ENCODE peak calls at places on chromosomes 3 and 15, in ten cellular contexts. One of them, this sample, is unnamed.
A peak's percentile ranks its signal among the peaks of the same experiment; 100 is the strongest.

GRCh38 chr3:58008140-58009025 is at the start of gene FLNB:
- DNase-seq in mesothelial cell of epicardium: peak; percentile 89
- DNase-seq in fibroblast of pulmonary artery: peak; percentile 71
- DNase-seq in cardiac muscle cell: peak; percentile 78
- DNase-seq in astrocyte of the cerebellum: no peak
- DNase-seq in neural crest cell: peak; percentile 81
- DNase-seq in BJ: no peak
- DNase-seq in lung: peak; percentile 71
- DNase-seq in adrenal gland: peak; percentile 83
- DNase-seq in progenitor cell of endocrine pancreas: peak; percentile 77
- DNase-seq in this sample: peak; percentile 93

GRCh38 chr15:23564798-23565394 is 578 bp upstream of the MKRN3 start:
- DNase-seq in mesothelial cell of epicardium: no peak
- DNase-seq in fibroblast of pulmonary artery: peak; percentile 4
- DNase-seq in cardiac muscle cell: no peak
- DNase-seq in astrocyte of the cerebellum: no peak
- DNase-seq in neural crest cell: no peak
- DNase-seq in BJ: no peak
- DNase-seq in lung: no peak
- DNase-seq in adrenal gland: no peak
- DNase-seq in progenitor cell of endocrine pancreas: no peak
- DNase-seq in this sample: no peak

GRCh38 chr15:98981851-98982722 is 25.5 kb downstream of the PGPEP1L start:
- DNase-seq in mesothelial cell of epicardium: no peak
- DNase-seq in fibroblast of pulmonary artery: no peak
- DNase-seq in cardiac muscle cell: no peak
- DNase-seq in astrocyte of the cerebellum: no peak
- DNase-seq in neural crest cell: no peak
- DNase-seq in BJ: no peak
- DNase-seq in lung: no peak
- DNase-seq in adrenal gland: no peak
- DNase-seq in progenitor cell of endocrine pancreas: no peak
- DNase-seq in this sample: no peak

GRCh38 chr3:171459130-171459941 is 869 bp downstream of the TNIK start:
- DNase-seq in mesothelial cell of epicardium: peak; percentile 44
- DNase-seq in fibroblast of pulmonary artery: peak; percentile 54
- DNase-seq in cardiac muscle cell: peak; percentile 54
- DNase-seq in astrocyte of the cerebellum: no peak
- DNase-seq in neural crest cell: peak; percentile 16
- DNase-seq in BJ: no peak
- DNase-seq in lung: peak; percentile 41
- DNase-seq in adrenal gland: peak; percentile 42
- DNase-seq in progenitor cell of endocrine pancreas: peak; percentile 13
- DNase-seq in this sample: peak; percentile 48

GRCh38 chr15:69217381-69217780 is 56.9 kb downstream of the GLCE start:
- DNase-seq in mesothelial cell of epicardium: no peak
- DNase-seq in fibroblast of pulmonary artery: no peak
- DNase-seq in cardiac muscle cell: no peak
- DNase-seq in astrocyte of the cerebellum: no peak
- DNase-seq in neural crest cell: no peak
- DNase-seq in BJ: no peak
- DNase-seq in lung: no peak
- DNase-seq in adrenal gland: no peak
- DNase-seq in progenitor cell of endocrine pancreas: no peak
- DNase-seq in this sample: no peak

GRCh38 chr15:68584704-68585573 is 6.1 kb downstream of the CORO2B start:
- DNase-seq in mesothelial cell of epicardium: no peak
- DNase-seq in fibroblast of pulmonary artery: no peak
- DNase-seq in cardiac muscle cell: no peak
- DNase-seq in astrocyte of the cerebellum: no peak
- DNase-seq in neural crest cell: no peak
- DNase-seq in BJ: no peak
- DNase-seq in lung: no peak
- DNase-seq in adrenal gland: no peak
- DNase-seq in progenitor cell of endocrine pancreas: no peak
- DNase-seq in this sample: no peak

GRCh38 chr3:105715372-105715771 is 153.4 kb downstream of the CBLB start:
- DNase-seq in mesothelial cell of epicardium: no peak
- DNase-seq in fibroblast of pulmonary artery: peak; percentile 96
- DNase-seq in cardiac muscle cell: peak; percentile 88
- DNase-seq in astrocyte of the cerebellum: peak; percentile 51
- DNase-seq in neural crest cell: no peak
- DNase-seq in BJ: peak; percentile 10
- DNase-seq in lung: no peak
- DNase-seq in adrenal gland: no peak
- DNase-seq in progenitor cell of endocrine pancreas: no peak
- DNase-seq in this sample: no peak

GRCh38 chr3:138196023-138196422 is 8.9 kb downstream of the ARMC8 start:
- DNase-seq in mesothelial cell of epicardium: no peak
- DNase-seq in fibroblast of pulmonary artery: no peak
- DNase-seq in cardiac muscle cell: no peak
- DNase-seq in astrocyte of the cerebellum: no peak
- DNase-seq in neural crest cell: no peak
- DNase-seq in BJ: no peak
- DNase-seq in lung: no peak
- DNase-seq in adrenal gland: no peak
- DNase-seq in progenitor cell of endocrine pancreas: no peak
- DNase-seq in this sample: no peak

GRCh38 chr3:52489453-52489852 is 5.7 kb upstream of the STAB1 start:
- DNase-seq in mesothelial cell of epicardium: no peak
- DNase-seq in fibroblast of pulmonary artery: no peak
- DNase-seq in cardiac muscle cell: no peak
- DNase-seq in astrocyte of the cerebellum: no peak
- DNase-seq in neural crest cell: no peak
- DNase-seq in BJ: no peak
- DNase-seq in lung: no peak
- DNase-seq in adrenal gland: no peak
- DNase-seq in progenitor cell of endocrine pancreas: no peak
- DNase-seq in this sample: no peak

GRCh38 chr3:66472313-66473134 is 28.3 kb downstream of the LRIG1 start:
- DNase-seq in mesothelial cell of epicardium: no peak
- DNase-seq in fibroblast of pulmonary artery: peak; percentile 75
- DNase-seq in cardiac muscle cell: peak; percentile 53
- DNase-seq in astrocyte of the cerebellum: no peak
- DNase-seq in neural crest cell: no peak
- DNase-seq in BJ: no peak
- DNase-seq in lung: no peak
- DNase-seq in adrenal gland: no peak
- DNase-seq in progenitor cell of endocrine pancreas: no peak
- DNase-seq in this sample: no peak
- TF ChIP-seq CTCF in mesothelial cell of epicardium: no peak
- TF ChIP-seq CTCF in fibroblast of pulmonary artery: no peak
- TF ChIP-seq CTCF in cardiac muscle cell: no peak
- TF ChIP-seq CTCF in astrocyte of the cerebellum: no peak
- TF ChIP-seq CTCF in neural crest cell: no peak
- TF ChIP-seq CTCF in BJ: no peak
- TF ChIP-seq CTCF in lung: no peak
- TF ChIP-seq CTCF in adrenal gland: no peak
- TF ChIP-seq CTCF in progenitor cell of endocrine pancreas: no peak
- TF ChIP-seq CTCF in this sample: no peak

DNA sequence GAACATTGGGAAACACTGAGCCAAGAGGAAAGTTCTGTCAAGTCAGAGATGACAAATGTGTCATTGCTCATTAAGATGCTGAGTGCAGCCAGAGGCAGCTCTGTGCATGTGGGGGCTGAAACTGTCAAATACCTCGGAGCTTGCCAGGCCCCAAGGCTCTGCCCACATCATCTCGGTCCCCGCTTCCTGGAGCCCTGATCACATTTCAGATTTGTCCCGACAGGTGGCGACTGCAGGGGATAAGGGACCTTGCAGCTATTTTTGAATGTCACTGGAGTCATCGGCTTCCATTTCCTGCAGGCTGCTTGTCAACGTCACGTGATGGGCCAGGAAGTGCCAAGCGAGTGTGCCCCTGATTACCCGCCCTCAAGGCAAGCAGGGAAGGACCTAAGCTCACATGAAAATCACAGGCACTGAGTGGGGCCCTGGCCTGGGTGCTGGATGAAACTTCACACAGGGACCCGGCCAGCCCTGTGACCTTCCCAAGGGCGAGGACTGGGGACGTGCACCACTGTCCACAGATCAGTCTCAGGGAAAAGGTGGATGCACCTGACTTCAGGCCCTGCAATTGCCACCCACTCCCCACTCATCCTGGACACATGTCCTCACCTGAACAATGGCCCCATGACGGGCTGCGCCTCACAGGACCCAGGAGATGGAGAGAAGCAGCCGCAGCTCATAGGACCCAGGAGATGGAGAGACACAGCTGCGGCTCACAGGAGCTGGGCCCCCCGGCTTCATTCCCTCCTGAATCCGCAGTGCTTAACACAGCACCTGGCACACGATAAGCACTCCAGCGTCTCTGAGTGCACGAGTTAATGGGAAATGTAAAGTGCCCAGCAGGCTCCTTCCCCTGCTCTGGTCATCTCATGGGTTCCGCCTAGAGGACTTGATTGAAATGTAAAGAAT is 73.4 kb downstream of the NUP210 start:
- DNase-seq in mesothelial cell of epicardium: no peak
- DNase-seq in fibroblast of pulmonary artery: no peak
- DNase-seq in cardiac muscle cell: no peak
- DNase-seq in astrocyte of the cerebellum: no peak
- DNase-seq in neural crest cell: no peak
- DNase-seq in BJ: no peak
- DNase-seq in lung: no peak
- DNase-seq in adrenal gland: no peak
- DNase-seq in progenitor cell of endocrine pancreas: no peak
- DNase-seq in this sample: peak; percentile 28
- TF ChIP-seq CTCF in mesothelial cell of epicardium: no peak
- TF ChIP-seq CTCF in fibroblast of pulmonary artery: no peak
- TF ChIP-seq CTCF in cardiac muscle cell: no peak
- TF ChIP-seq CTCF in astrocyte of the cerebellum: no peak
- TF ChIP-seq CTCF in neural crest cell: no peak
- TF ChIP-seq CTCF in BJ: no peak
- TF ChIP-seq CTCF in lung: no peak
- TF ChIP-seq CTCF in adrenal gland: no peak
- TF ChIP-seq CTCF in progenitor cell of endocrine pancreas: no peak
- TF ChIP-seq CTCF in this sample: peak; percentile 19

GRCh38 chr3:169754711-169755110 is 10.1 kb downstream of the TERC start:
- DNase-seq in mesothelial cell of epicardium: no peak
- DNase-seq in fibroblast of pulmonary artery: no peak
- DNase-seq in cardiac muscle cell: no peak
- DNase-seq in astrocyte of the cerebellum: no peak
- DNase-seq in neural crest cell: no peak
- DNase-seq in BJ: no peak
- DNase-seq in lung: no peak
- DNase-seq in adrenal gland: no peak
- DNase-seq in progenitor cell of endocrine pancreas: no peak
- DNase-seq in this sample: no peak

GRCh38 chr3:169758353-169758994 is 6.4 kb downstream of the TERC start:
- DNase-seq in mesothelial cell of epicardium: no peak
- DNase-seq in fibroblast of pulmonary artery: no peak
- DNase-seq in cardiac muscle cell: no peak
- DNase-seq in astrocyte of the cerebellum: no peak
- DNase-seq in neural crest cell: no peak
- DNase-seq in BJ: no peak
- DNase-seq in lung: no peak
- DNase-seq in adrenal gland: no peak
- DNase-seq in progenitor cell of endocrine pancreas: no peak
- DNase-seq in this sample: no peak

GRCh38 chr3:169760479-169760878 is 4.4 kb downstream of the TERC start:
- DNase-seq in mesothelial cell of epicardium: no peak
- DNase-seq in fibroblast of pulmonary artery: peak; percentile 67
- DNase-seq in cardiac muscle cell: peak; percentile 59
- DNase-seq in astrocyte of the cerebellum: no peak
- DNase-seq in neural crest cell: no peak
- DNase-seq in BJ: no peak
- DNase-seq in lung: no peak
- DNase-seq in adrenal gland: no peak
- DNase-seq in progenitor cell of endocrine pancreas: no peak
- DNase-seq in this sample: no peak

GRCh38 chr3:169755488-169755887 is 9.4 kb downstream of the TERC start:
- DNase-seq in mesothelial cell of epicardium: no peak
- DNase-seq in fibroblast of pulmonary artery: no peak
- DNase-seq in cardiac muscle cell: no peak
- DNase-seq in astrocyte of the cerebellum: no peak
- DNase-seq in neural crest cell: no peak
- DNase-seq in BJ: no peak
- DNase-seq in lung: no peak
- DNase-seq in adrenal gland: no peak
- DNase-seq in progenitor cell of endocrine pancreas: no peak
- DNase-seq in this sample: no peak

GRCh38 chr3:169759256-169759655 is 5.6 kb downstream of the TERC start:
- DNase-seq in mesothelial cell of epicardium: no peak
- DNase-seq in fibroblast of pulmonary artery: peak; percentile 53
- DNase-seq in cardiac muscle cell: peak; percentile 43
- DNase-seq in astrocyte of the cerebellum: no peak
- DNase-seq in neural crest cell: no peak
- DNase-seq in BJ: no peak
- DNase-seq in lung: no peak
- DNase-seq in adrenal gland: no peak
- DNase-seq in progenitor cell of endocrine pancreas: no peak
- DNase-seq in this sample: no peak
- TF ChIP-seq CTCF in mesothelial cell of epicardium: no peak
- TF ChIP-seq CTCF in fibroblast of pulmonary artery: no peak
- TF ChIP-seq CTCF in cardiac muscle cell: no peak
- TF ChIP-seq CTCF in astrocyte of the cerebellum: no peak
- TF ChIP-seq CTCF in neural crest cell: no peak
- TF ChIP-seq CTCF in BJ: no peak
- TF ChIP-seq CTCF in lung: no peak
- TF ChIP-seq CTCF in adrenal gland: no peak
- TF ChIP-seq CTCF in progenitor cell of endocrine pancreas: no peak
- TF ChIP-seq CTCF in this sample: no peak

GRCh38 chr3:47162695-47163022 is 1.3 kb downstream of the SETD2 start:
- DNase-seq in mesothelial cell of epicardium: no peak
- DNase-seq in fibroblast of pulmonary artery: peak; percentile 11
- DNase-seq in cardiac muscle cell: peak; percentile 12
- DNase-seq in astrocyte of the cerebellum: no peak
- DNase-seq in neural crest cell: no peak
- DNase-seq in BJ: no peak
- DNase-seq in lung: no peak
- DNase-seq in adrenal gland: no peak
- DNase-seq in progenitor cell of endocrine pancreas: no peak
- DNase-seq in this sample: peak; percentile 8

GRCh38 chr3:47161983-47162694 is 1.8 kb downstream of the SETD2 start:
- DNase-seq in mesothelial cell of epicardium: no peak
- DNase-seq in fibroblast of pulmonary artery: no peak
- DNase-seq in cardiac muscle cell: no peak
- DNase-seq in astrocyte of the cerebellum: no peak
- DNase-seq in neural crest cell: no peak
- DNase-seq in BJ: no peak
- DNase-seq in lung: no peak
- DNase-seq in adrenal gland: no peak
- DNase-seq in progenitor cell of endocrine pancreas: no peak
- DNase-seq in this sample: no peak

GRCh38 chr3:47159820-47160219 is 4.1 kb downstream of the SETD2 start:
- DNase-seq in mesothelial cell of epicardium: no peak
- DNase-seq in fibroblast of pulmonary artery: no peak
- DNase-seq in cardiac muscle cell: no peak
- DNase-seq in astrocyte of the cerebellum: no peak
- DNase-seq in neural crest cell: no peak
- DNase-seq in BJ: no peak
- DNase-seq in lung: no peak
- DNase-seq in adrenal gland: no peak
- DNase-seq in progenitor cell of endocrine pancreas: no peak
- DNase-seq in this sample: no peak

GRCh38 chr3:47163023-47163989 is 607 bp downstream of the SETD2 start:
- DNase-seq in mesothelial cell of epicardium: peak; percentile 77
- DNase-seq in fibroblast of pulmonary artery: peak; percentile 29
- DNase-seq in cardiac muscle cell: peak; percentile 42
- DNase-seq in astrocyte of the cerebellum: no peak
- DNase-seq in neural crest cell: peak; percentile 39
- DNase-seq in BJ: no peak
- DNase-seq in lung: peak; percentile 45
- DNase-seq in adrenal gland: peak; percentile 55
- DNase-seq in progenitor cell of endocrine pancreas: peak; percentile 37
- DNase-seq in this sample: peak; percentile 53

GRCh38 chr3:47163990-47164848 is at the start of gene SETD2:
- DNase-seq in mesothelial cell of epicardium: peak; percentile 84
- DNase-seq in fibroblast of pulmonary artery: peak; percentile 91
- DNase-seq in cardiac muscle cell: peak; percentile 96
- DNase-seq in astrocyte of the cerebellum: peak; percentile 71
- DNase-seq in neural crest cell: peak; percentile 84
- DNase-seq in BJ: peak; percentile 53
- DNase-seq in lung: peak; percentile 95
- DNase-seq in adrenal gland: peak; percentile 95
- DNase-seq in progenitor cell of endocrine pancreas: peak; percentile 80
- DNase-seq in this sample: peak; percentile 87
- TF ChIP-seq CTCF in mesothelial cell of epicardium: no peak
- TF ChIP-seq CTCF in fibroblast of pulmonary artery: peak; percentile 10
- TF ChIP-seq CTCF in cardiac muscle cell: peak; percentile 34
- TF ChIP-seq CTCF in astrocyte of the cerebellum: peak; percentile 30
- TF ChIP-seq CTCF in neural crest cell: peak; percentile 54
- TF ChIP-seq CTCF in BJ: peak; percentile 29
- TF ChIP-seq CTCF in lung: no peak
- TF ChIP-seq CTCF in adrenal gland: peak; percentile 62
- TF ChIP-seq CTCF in progenitor cell of endocrine pancreas: peak; percentile 35
- TF ChIP-seq CTCF in this sample: no peak